ENCODE peak calls at places on chromosomes 13 and 19, in ten cellular contexts. U, D, N, Q, E, G, R, O, Y and B are unnamed samples.

GRCh38 chr13:90070362-90070761 is 1277.1 kb upstream of the MIR17HG start:
- DNase-seq in U (no peak), D (no peak), N (no peak), Q (no peak), E (peak), G (no peak), R (no peak), O (no peak), Y (no peak), B (no peak)

GRCh38 chr19:1850809-1851544 is 2.7 kb upstream of the REXO1 start:
- DNase-seq in U (no peak), D (no peak), N (no peak), Q (no peak), E (no peak), G (no peak), R (peak), O (no peak), Y (no peak), B (no peak)

GRCh38 chr19:10884273-10884672 is 12.9 kb downstream of the CARM1 start:
- DNase-seq in U (peak), D (no peak), N (no peak), Q (peak), E (peak), G (no peak), R (peak), O (no peak), Y (no peak), B (no peak)

GRCh38 chr19:11370744-11371143 is 3.7 kb upstream of the SWSAP1 start:
- DNase-seq in U (no peak), D (no peak), N (no peak), Q (no peak), E (no peak), G (no peak), R (no peak), O (no peak), Y (no peak), B (no peak)

GRCh38 chr13:28423010-28423409 is 71.9 kb downstream of the FLT1 start:
- DNase-seq in U (no peak), D (peak), N (no peak), Q (no peak), E (no peak), G (no peak), R (no peak), O (peak), Y (no peak), B (no peak)

GRCh38 chr13:78610381-78610883 is 7.1 kb upstream of the POU4F1 start:
- DNase-seq in U (no peak), D (no peak), N (no peak), Q (peak), E (peak), G (peak), R (peak), O (no peak), Y (no peak), B (peak)

GRCh38 chr19:49749055-49749716 is 13.9 kb downstream of the TSKS start:
- DNase-seq in U (peak), D (no peak), N (no peak), Q (peak), E (peak), G (no peak), R (peak), O (no peak), Y (no peak), B (no peak)

GRCh38 chr13:31476266-31476665 is 263.1 kb upstream of the RXFP2 start:
- DNase-seq in U (peak), D (no peak), N (no peak), Q (peak), E (no peak), G (no peak), R (no peak), O (no peak), Y (no peak), B (peak)

GRCh38 chr19:22606954-22607652 is 27.0 kb upstream of the ZNF492 start:
- DNase-seq in U (no peak), D (no peak), N (no peak), Q (no peak), E (no peak), G (no peak), R (no peak), O (no peak), Y (no peak), B (no peak)

GRCh38 chr13:31261241-31261640 is 61.5 kb downstream of the B3GLCT start:
- DNase-seq in U (no peak), D (no peak), N (no peak), Q (no peak), E (peak), G (no peak), R (peak), O (no peak), Y (no peak), B (no peak)

DNA sequence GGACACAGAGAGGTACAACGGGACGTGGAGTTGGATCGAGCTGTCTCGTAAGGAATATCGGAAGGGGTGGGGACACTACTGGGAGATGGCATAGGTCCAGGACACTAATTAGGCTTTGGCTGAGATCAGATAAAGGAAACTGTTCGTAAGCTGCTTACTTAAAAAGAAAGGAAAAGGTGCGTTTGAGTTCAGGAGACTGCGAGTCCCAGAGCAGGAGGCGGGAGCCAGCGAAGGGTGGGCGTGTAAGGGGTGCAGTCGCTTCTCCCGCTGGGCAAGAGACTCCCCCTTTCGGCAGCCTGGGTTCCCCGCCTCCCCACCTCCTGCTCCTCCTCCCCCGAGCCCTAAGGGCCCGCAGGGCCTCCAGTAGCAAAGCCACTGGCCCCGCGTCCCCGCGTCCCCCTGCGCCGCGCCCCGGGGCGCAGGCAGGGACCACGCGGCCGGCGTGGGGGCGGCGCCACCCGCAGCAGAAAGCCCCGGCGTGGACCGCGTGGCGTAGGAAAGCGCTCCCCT is 571 bp downstream of the ABCC4 start:
- DNase-seq in U (peak), D (peak), N (peak), Q (peak), E (peak), G (peak), R (peak), O (peak), Y (peak), B (no peak)
- TF ChIP-seq CTCF in U (no peak), D (peak), N (no peak), Q (peak), E (no peak), G (peak), R (no peak), O (no peak), Y (no peak), B (peak)

GRCh38 chr19:42032428-42032827 is 37.6 kb downstream of the GRIK5 start:
- DNase-seq in U (no peak), D (no peak), N (no peak), Q (no peak), E (no peak), G (peak), R (peak), O (no peak), Y (no peak), B (no peak)

GRCh38 chr19:42030605-42031004 is 36.6 kb upstream of the ATP1A3 start:
- DNase-seq in U (no peak), D (no peak), N (no peak), Q (no peak), E (no peak), G (no peak), R (no peak), O (no peak), Y (no peak), B (no peak)

GRCh38 chr19:42023943-42024260 is 29.9 kb upstream of the ATP1A3 start:
- DNase-seq in U (no peak), D (no peak), N (no peak), Q (no peak), E (no peak), G (no peak), R (no peak), O (no peak), Y (no peak), B (no peak)

GRCh38 chr19:42024622-42025111 is 30.6 kb upstream of the ATP1A3 start:
- DNase-seq in U (peak), D (no peak), N (no peak), Q (peak), E (no peak), G (no peak), R (no peak), O (no peak), Y (peak), B (peak)

GRCh38 chr19:42028304-42029216 is 34.5 kb upstream of the ATP1A3 start:
- DNase-seq in U (no peak), D (no peak), N (no peak), Q (no peak), E (no peak), G (peak), R (peak), O (no peak), Y (no peak), B (no peak)
- H3K4me3 ChIP-seq in U (no peak), D (no peak), N (no peak), Q (no peak), E (no peak), G (no peak), R (no peak), O (no peak), Y (no peak), B (no peak)

GRCh38 chr13:37748913-37749312 is 120.7 kb downstream of the TRPC4 start:
- DNase-seq in U (no peak), D (no peak), N (no peak), Q (no peak), E (no peak), G (no peak), R (no peak), O (no peak), Y (no peak), B (no peak)

GRCh38 chr13:37751025-37751424 is 118.5 kb downstream of the TRPC4 start:
- DNase-seq in U (no peak), D (no peak), N (no peak), Q (no peak), E (no peak), G (no peak), R (no peak), O (no peak), Y (no peak), B (no peak)

GRCh38 chr13:37755349-37755748 is 114.2 kb downstream of the TRPC4 start:
- DNase-seq in U (no peak), D (no peak), N (no peak), Q (no peak), E (no peak), G (no peak), R (no peak), O (no peak), Y (no peak), B (no peak)

GRCh38 chr13:37752156-37752555 is 117.4 kb downstream of the TRPC4 start:
- DNase-seq in U (no peak), D (no peak), N (no peak), Q (no peak), E (no peak), G (no peak), R (no peak), O (no peak), Y (no peak), B (no peak)

GRCh38 chr13:37753776-37754175 is 115.8 kb downstream of the TRPC4 start:
- DNase-seq in U (no peak), D (no peak), N (no peak), Q (no peak), E (no peak), G (no peak), R (no peak), O (no peak), Y (no peak), B (no peak)
- TF ChIP-seq CTCF in U (no peak), D (no peak), N (no peak), Q (no peak), E (no peak), G (no peak), R (no peak), O (no peak), Y (no peak), B (no peak)

GRCh38 chr19:54896036-54896435 is 9.9 kb upstream of the NCR1 start:
- DNase-seq in U (no peak), D (no peak), N (no peak), Q (no peak), E (no peak), G (no peak), R (no peak), O (no peak), Y (no peak), B (no peak)

GRCh38 chr19:54889566-54889965 is 15.5 kb downstream of the FCAR start:
- DNase-seq in U (no peak), D (no peak), N (no peak), Q (no peak), E (no peak), G (no peak), R (no peak), O (no peak), Y (no peak), B (no peak)

DNA sequence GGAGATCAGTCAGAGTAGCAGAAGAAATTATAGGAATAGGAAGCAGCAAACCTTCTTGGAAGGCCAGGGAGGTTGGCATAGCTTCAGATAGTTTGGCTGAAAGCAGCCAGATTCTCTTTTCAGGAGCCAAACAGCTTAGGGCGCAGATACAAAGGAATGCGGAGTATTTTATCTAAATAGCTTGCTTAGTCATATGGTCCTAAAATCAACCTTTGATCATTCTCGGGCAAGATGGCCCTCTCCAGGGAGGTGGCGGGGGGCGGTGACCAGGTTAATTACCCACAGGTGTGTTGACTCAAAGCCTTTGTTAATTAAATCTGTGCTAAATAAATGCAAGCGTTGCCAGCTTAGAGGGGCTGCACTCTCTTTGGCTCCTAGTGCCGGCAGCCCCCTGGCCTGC is 12.5 kb upstream of the NCR1 start:
- DNase-seq in U (no peak), D (no peak), N (no peak), Q (no peak), E (no peak), G (no peak), R (no peak), O (no peak), Y (no peak), B (no peak)
- H3K4me3 ChIP-seq in U (no peak), D (no peak), N (no peak), Q (no peak), E (no peak), G (no peak), R (no peak), O (no peak), Y (no peak), B (no peak)

GRCh38 chr13:95706356-95706755 is 29.4 kb downstream of the DNAJC3 start:
- DNase-seq in U (no peak), D (no peak), N (no peak), Q (no peak), E (no peak), G (no peak), R (no peak), O (no peak), Y (no peak), B (no peak)
- TF ChIP-seq CTCF in U (no peak), D (no peak), N (no peak), Q (no peak), E (no peak), G (no peak), R (no peak), O (no peak), Y (no peak), B (no peak)

GRCh38 chr19:13398182-13398581 is 108.1 kb downstream of the CACNA1A start:
- DNase-seq in U (no peak), D (no peak), N (no peak), Q (no peak), E (no peak), G (no peak), R (no peak), O (no peak), Y (no peak), B (no peak)

GRCh38 chr19:13401388-13401787 is 104.9 kb downstream of the CACNA1A start:
- DNase-seq in U (peak), D (no peak), N (no peak), Q (peak), E (peak), G (peak), R (peak), O (no peak), Y (no peak), B (no peak)

GRCh38 chr19:13400296-13400695 is 106.0 kb downstream of the CACNA1A start:
- DNase-seq in U (peak), D (no peak), N (no peak), Q (no peak), E (no peak), G (no peak), R (no peak), O (no peak), Y (no peak), B (no peak)

GRCh38 chr19:13398780-13399726 is 107.2 kb downstream of the CACNA1A start:
- DNase-seq in U (peak), D (no peak), N (no peak), Q (peak), E (peak), G (peak), R (peak), O (no peak), Y (no peak), B (peak)

GRCh38 chr19:13399746-13400145 is 106.5 kb downstream of the CACNA1A start:
- DNase-seq in U (no peak), D (no peak), N (no peak), Q (no peak), E (no peak), G (no peak), R (no peak), O (no peak), Y (no peak), B (no peak)
- H3K4me3 ChIP-seq in U (no peak), D (no peak), N (no peak), Q (no peak), E (no peak), G (no peak), R (peak), O (no peak), Y (no peak), B (no peak)

GRCh38 chr13:33224191-33224590 is 61.4 kb downstream of the STARD13 start:
- DNase-seq in U (no peak), D (no peak), N (no peak), Q (no peak), E (no peak), G (no peak), R (no peak), O (no peak), Y (no peak), B (no peak)
- TF ChIP-seq CTCF in U (no peak), D (no peak), N (no peak), Q (no peak), E (no peak), G (no peak), R (no peak), O (no peak), Y (no peak), B (no peak)

GRCh38 chr19:16078311-16078758 is 2.0 kb downstream of the TPM4 start:
- DNase-seq in U (peak), D (peak), N (no peak), Q (peak), E (peak), G (peak), R (peak), O (peak), Y (no peak), B (no peak)

GRCh38 chr19:16076958-16077611 is 790 bp downstream of the TPM4 start:
- DNase-seq in U (peak), D (peak), N (peak), Q (no peak), E (peak), G (peak), R (no peak), O (peak), Y (peak), B (no peak)

GRCh38 chr19:16075430-16076153 is 703 bp upstream of the TPM4 start:
- DNase-seq in U (peak), D (peak), N (no peak), Q (no peak), E (peak), G (no peak), R (no peak), O (no peak), Y (no peak), B (no peak)

GRCh38 chr19:16076154-16076957 is at the start of gene TPM4:
- DNase-seq in U (peak), D (peak), N (peak), Q (peak), E (peak), G (peak), R (no peak), O (peak), Y (peak), B (peak)

GRCh38 chr19:16078759-16079707 is 2.7 kb downstream of the TPM4 start:
- DNase-seq in U (peak), D (peak), N (peak), Q (peak), E (peak), G (peak), R (peak), O (peak), Y (peak), B (peak)
- H3K4me3 ChIP-seq in U (peak), D (peak), N (peak), Q (peak), E (peak), G (peak), R (peak), O (no peak), Y (peak), B (peak)